ENCODE peak calls at places on chromosomes 7 and 10, in six cellular contexts. One of them, this sample, is unnamed.

GRCh38 chr7:39453743-39454355 is 112.4 kb upstream of the YAE1 start:
- DNase-seq in D721Med: no peak
- DNase-seq in fibroblast of mammary gland: peak
- DNase-seq in AG10803: peak
- DNase-seq in stomach: peak
- DNase-seq in progenitor cell of endocrine pancreas: peak
- DNase-seq in this sample: peak

GRCh38 chr7:48035967-48036478 is 680 bp downstream of the C7orf57 start:
- DNase-seq in progenitor cell of endocrine pancreas: peak
- DNase-seq in stomach: no peak
- DNase-seq in AG10803: peak
- DNase-seq in fibroblast of mammary gland: peak
- DNase-seq in D721Med: no peak
- DNase-seq in this sample: no peak

GRCh38 chr7:26202019-26202985 is 757 bp downstream of the CBX3 start:
- DNase-seq in D721Med: no peak
- DNase-seq in stomach: peak
- DNase-seq in fibroblast of mammary gland: peak
- DNase-seq in progenitor cell of endocrine pancreas: peak
- DNase-seq in AG10803: peak
- DNase-seq in this sample: peak

GRCh38 chr7:111025013-111025412 is 65.9 kb upstream of the LRRN3 start:
- DNase-seq in progenitor cell of endocrine pancreas: no peak
- DNase-seq in fibroblast of mammary gland: no peak
- DNase-seq in AG10803: no peak
- DNase-seq in D721Med: no peak
- DNase-seq in stomach: no peak
- DNase-seq in this sample: no peak

GRCh38 chr7:97982647-97983046 is 7.3 kb downstream of the OCM2 start:
- DNase-seq in D721Med: no peak
- DNase-seq in progenitor cell of endocrine pancreas: no peak
- DNase-seq in stomach: no peak
- DNase-seq in fibroblast of mammary gland: no peak
- DNase-seq in AG10803: no peak
- DNase-seq in this sample: no peak

GRCh38 chr7:156640949-156641485 is 443 bp downstream of the RNF32 start:
- DNase-seq in AG10803: peak
- DNase-seq in D721Med: no peak
- DNase-seq in fibroblast of mammary gland: peak
- DNase-seq in progenitor cell of endocrine pancreas: no peak
- DNase-seq in stomach: peak
- DNase-seq in this sample: peak

GRCh38 chr7:26567263-26567662 is 275.6 kb downstream of the SNX10 start:
- DNase-seq in progenitor cell of endocrine pancreas: no peak
- DNase-seq in D721Med: no peak
- DNase-seq in fibroblast of mammary gland: no peak
- DNase-seq in stomach: no peak
- DNase-seq in AG10803: no peak
- DNase-seq in this sample: no peak

GRCh38 chr10:6221971-6222751 is 19.4 kb downstream of the PFKFB3 start:
- DNase-seq in fibroblast of mammary gland: peak
- DNase-seq in progenitor cell of endocrine pancreas: no peak
- DNase-seq in D721Med: no peak
- DNase-seq in AG10803: peak
- DNase-seq in stomach: no peak
- DNase-seq in this sample: no peak

GRCh38 chr10:44199991-44200655 is 184.8 kb downstream of the CXCL12 start:
- DNase-seq in D721Med: no peak
- DNase-seq in progenitor cell of endocrine pancreas: no peak
- DNase-seq in AG10803: no peak
- DNase-seq in stomach: no peak
- DNase-seq in fibroblast of mammary gland: no peak
- DNase-seq in this sample: no peak

GRCh38 chr10:29657719-29658274 is 23.0 kb upstream of the SVIL start:
- DNase-seq in AG10803: no peak
- DNase-seq in D721Med: no peak
- DNase-seq in progenitor cell of endocrine pancreas: no peak
- DNase-seq in fibroblast of mammary gland: no peak
- DNase-seq in stomach: no peak
- DNase-seq in this sample: no peak

GRCh38 chr10:100038561-100039071 is 28.9 kb upstream of the DNMBP start:
- DNase-seq in progenitor cell of endocrine pancreas: no peak
- DNase-seq in AG10803: no peak
- DNase-seq in fibroblast of mammary gland: peak
- DNase-seq in D721Med: no peak
- DNase-seq in stomach: no peak
- DNase-seq in this sample: no peak

GRCh38 chr10:37701781-37702493 is 155.5 kb downstream of the ZNF248 start:
- DNase-seq in AG10803: no peak
- DNase-seq in fibroblast of mammary gland: no peak
- DNase-seq in progenitor cell of endocrine pancreas: no peak
- DNase-seq in stomach: no peak
- DNase-seq in D721Med: no peak
- DNase-seq in this sample: no peak

GRCh38 chr7:149821191-149822148 is 16.7 kb upstream of the ZNF862 start:
- DNase-seq in fibroblast of mammary gland: no peak
- DNase-seq in AG10803: no peak
- DNase-seq in stomach: no peak
- DNase-seq in D721Med: no peak
- DNase-seq in progenitor cell of endocrine pancreas: no peak
- DNase-seq in this sample: no peak

DNA sequence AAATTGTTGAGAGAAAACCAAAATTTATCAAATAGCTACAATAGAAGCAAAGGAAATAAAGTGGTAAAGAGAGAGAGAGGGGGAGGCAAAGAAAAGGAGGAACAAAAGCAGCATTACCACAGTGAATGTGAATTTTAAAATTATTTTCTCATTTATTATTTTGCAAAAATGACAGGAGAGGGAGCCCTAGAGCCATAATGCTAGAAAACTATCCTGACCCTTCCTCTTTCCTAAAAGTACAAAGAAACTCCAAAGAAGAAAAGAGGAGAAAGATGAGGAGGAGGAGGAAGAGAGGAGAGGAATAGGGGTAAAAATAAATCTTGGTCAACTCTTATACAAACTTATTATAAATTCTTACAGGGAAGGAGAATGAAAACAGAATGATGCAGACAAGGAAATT is 921.5 kb downstream of the NRG3 start:
- DNase-seq in AG10803: peak
- DNase-seq in D721Med: no peak
- DNase-seq in progenitor cell of endocrine pancreas: no peak
- DNase-seq in fibroblast of mammary gland: peak
- DNase-seq in stomach: no peak
- DNase-seq in this sample: peak
- TF ChIP-seq CTCF in AG10803: peak
- TF ChIP-seq CTCF in D721Med: peak
- TF ChIP-seq CTCF in progenitor cell of endocrine pancreas: peak
- TF ChIP-seq CTCF in fibroblast of mammary gland: peak
- TF ChIP-seq CTCF in stomach: no peak
- TF ChIP-seq CTCF in this sample: peak

GRCh38 chr7:141631525-141631924 is 70.4 kb downstream of the DENND11 start:
- DNase-seq in progenitor cell of endocrine pancreas: no peak
- DNase-seq in D721Med: no peak
- DNase-seq in fibroblast of mammary gland: no peak
- DNase-seq in AG10803: no peak
- DNase-seq in stomach: no peak
- DNase-seq in this sample: no peak
- TF ChIP-seq CTCF in progenitor cell of endocrine pancreas: no peak
- TF ChIP-seq CTCF in D721Med: no peak
- TF ChIP-seq CTCF in fibroblast of mammary gland: no peak
- TF ChIP-seq CTCF in AG10803: no peak
- TF ChIP-seq CTCF in stomach: no peak
- TF ChIP-seq CTCF in this sample: no peak

GRCh38 chr7:143345428-143345900 is 17.0 kb downstream of the FAM131B start:
- DNase-seq in stomach: peak
- DNase-seq in AG10803: no peak
- DNase-seq in fibroblast of mammary gland: peak
- DNase-seq in progenitor cell of endocrine pancreas: peak
- DNase-seq in D721Med: no peak
- DNase-seq in this sample: no peak
- TF ChIP-seq CTCF in stomach: peak
- TF ChIP-seq CTCF in AG10803: peak
- TF ChIP-seq CTCF in fibroblast of mammary gland: peak
- TF ChIP-seq CTCF in progenitor cell of endocrine pancreas: peak
- TF ChIP-seq CTCF in D721Med: peak
- TF ChIP-seq CTCF in this sample: no peak

GRCh38 chr7:44847920-44848634 is at the start of gene H2AZ2:
- DNase-seq in fibroblast of mammary gland: peak
- DNase-seq in progenitor cell of endocrine pancreas: peak
- DNase-seq in AG10803: peak
- DNase-seq in stomach: peak
- DNase-seq in D721Med: peak
- DNase-seq in this sample: peak
- TF ChIP-seq CTCF in fibroblast of mammary gland: no peak
- TF ChIP-seq CTCF in progenitor cell of endocrine pancreas: no peak
- TF ChIP-seq CTCF in AG10803: no peak
- TF ChIP-seq CTCF in stomach: peak
- TF ChIP-seq CTCF in D721Med: no peak
- TF ChIP-seq CTCF in this sample: peak

GRCh38 chr7:100044719-100045118 is 4.9 kb upstream of the ZSCAN21 start:
- DNase-seq in AG10803: no peak
- DNase-seq in fibroblast of mammary gland: no peak
- DNase-seq in progenitor cell of endocrine pancreas: no peak
- DNase-seq in stomach: peak
- DNase-seq in D721Med: no peak
- DNase-seq in this sample: peak
- TF ChIP-seq CTCF in AG10803: no peak
- TF ChIP-seq CTCF in fibroblast of mammary gland: no peak
- TF ChIP-seq CTCF in progenitor cell of endocrine pancreas: no peak
- TF ChIP-seq CTCF in stomach: no peak
- TF ChIP-seq CTCF in D721Med: no peak
- TF ChIP-seq CTCF in this sample: peak

This sample was measured in OCI-LY7.